ENCODE peak calls at places on chromosomes 13 and 19, in seven cellular contexts. Q is left cardiac atrium, R is ascending aorta, L is neuronal stem cell, K is ELF-1, S is fibroblast of the aortic adventitia, B is H4. I is an unnamed sample.
A peak's percentile ranks its signal among the peaks of the same experiment; 100 is the strongest.

GRCh38 chr13:105611424-105611823 is 924.0 kb downstream of the EFNB2 start:
- DNase-seq in B (no peak), R (no peak), L (no peak), Q (no peak), K (peak; percentile 10), S (peak; percentile 34), I (no peak)

GRCh38 chr13:60591348-60591747 is 194.3 kb downstream of the TDRD3 start:
- DNase-seq in B (peak; percentile 88), K (no peak), R (no peak), Q (no peak), L (no peak), S (peak; percentile 95), I (no peak)

GRCh38 chr19:40270362-40271089 is 14.6 kb downstream of the AKT2 start:
- DNase-seq in Q (no peak), S (no peak), R (no peak), L (no peak), K (peak; percentile 54), B (no peak), I (no peak)

GRCh38 chr13:21670883-21671792 is at the start of gene FGF9:
- DNase-seq in S (peak; percentile 65), K (peak; percentile 90), Q (peak; percentile 78), B (peak; percentile 49), R (peak; percentile 84), L (peak; percentile 85), I (no peak)

GRCh38 chr19:38842439-38843174 is 7.2 kb downstream of the HNRNPL start:
- DNase-seq in Q (no peak), K (no peak), S (no peak), B (no peak), L (no peak), R (no peak), I (no peak)

GRCh38 chr13:41802684-41803554 is 158.0 kb downstream of the VWA8 start:
- DNase-seq in B (no peak), S (peak; percentile 72), L (no peak), K (peak; percentile 6), Q (no peak), R (no peak), I (no peak)

GRCh38 chr13:99374169-99374991 is 67.2 kb upstream of the GPR183 start:
- DNase-seq in R (no peak), S (no peak), K (no peak), Q (no peak), L (no peak), B (no peak), I (no peak)

GRCh38 chr13:75549262-75550158 is at the start of gene UCHL3:
- DNase-seq in K (peak; percentile 98), B (peak; percentile 91), S (peak; percentile 96), R (peak; percentile 97), Q (peak; percentile 97), L (peak; percentile 96), I (peak; percentile 52)

GRCh38 chr19:18306209-18306902 is 16.5 kb downstream of the LSM4 start:
- DNase-seq in B (no peak), K (no peak), L (no peak), S (no peak), Q (no peak), R (no peak), I (no peak)

GRCh38 chr19:1836458-1837221 is 11.6 kb downstream of the REXO1 start:
- DNase-seq in B (no peak), K (peak; percentile 75), Q (no peak), L (no peak), R (no peak), S (no peak), I (no peak)

GRCh38 chr13:100508996-100509395 is 79.6 kb downstream of the GGACT start:
- DNase-seq in K (no peak), S (no peak), L (no peak), B (no peak), Q (no peak), R (no peak), I (no peak)

GRCh38 chr19:5949792-5950305 is 28.1 kb downstream of the RANBP3 start:
- DNase-seq in Q (peak; percentile 38), L (no peak), B (no peak), R (no peak), S (no peak), K (no peak), I (no peak)

GRCh38 chr13:86193281-86193680 is 394.1 kb upstream of the SLITRK6 start:
- DNase-seq in Q (no peak), L (peak; percentile 4), B (no peak), K (no peak), R (no peak), S (no peak), I (no peak)

GRCh38 chr19:6587998-6588507 is 2.9 kb downstream of the CD70 start:
- DNase-seq in L (no peak), Q (no peak), B (no peak), R (no peak), K (peak; percentile 44), S (no peak), I (no peak)

GRCh38 chr13:92621985-92622384 is 604.6 kb upstream of the GPC6 start:
- DNase-seq in B (no peak), R (no peak), S (no peak), Q (no peak), K (no peak), L (no peak), I (no peak)

GRCh38 chr19:10334340-10335148 is 1.2 kb upstream of the RAVER1 start:
- DNase-seq in S (peak; percentile 93), Q (peak; percentile 97), R (peak; percentile 98), K (peak; percentile 93), B (peak; percentile 91), L (peak; percentile 88), I (no peak)

GRCh38 chr19:10748924-10749434 is 31.1 kb downstream of the DNM2 start:
- DNase-seq in Q (peak; percentile 76), K (peak; percentile 69), B (peak; percentile 85), S (peak; percentile 70), R (no peak), L (no peak), I (no peak)

GRCh38 chr13:42544246-42544915 is 29.6 kb upstream of the TNFSF11 start:
- DNase-seq in R (no peak), S (no peak), B (no peak), L (no peak), K (no peak), Q (no peak), I (no peak)

GRCh38 chr19:1780272-1780957 is 27.1 kb downstream of the ONECUT3 start:
- DNase-seq in S (no peak), B (no peak), Q (no peak), L (no peak), K (peak; percentile 61), R (no peak), I (no peak)